ENCODE peak calls at places on chromosome X, in nine cellular contexts. One of them, this sample, is unnamed. For H3K36me3, the result is how much of the 10 kb centered on the place peaks cover.

GRCh38 chrX:31136144-31136572 is 64.3 kb upstream of the FTHL17 start:
- DNase-seq in K562: no peak
- DNase-seq in mucosa of descending colon: no peak
- DNase-seq in hepatocyte: no peak
- DNase-seq in left lung: no peak
- DNase-seq in endodermal cell: no peak
- DNase-seq in left ventricle myocardium inferior: no peak
- DNase-seq in bronchial epithelial cell: no peak
- DNase-seq in lung: no peak
- DNase-seq in this sample: no peak

GRCh38 chrX:69234624-69235023 is 69.4 kb upstream of the PJA1 start:
- DNase-seq in K562: no peak
- DNase-seq in mucosa of descending colon: no peak
- DNase-seq in hepatocyte: no peak
- DNase-seq in left lung: no peak
- DNase-seq in endodermal cell: no peak
- DNase-seq in left ventricle myocardium inferior: no peak
- DNase-seq in bronchial epithelial cell: no peak
- DNase-seq in lung: no peak
- DNase-seq in this sample: no peak

GRCh38 chrX:154603438-154604430 is 15.3 kb downstream of the CTAG1B start:
- DNase-seq in K562: no peak
- DNase-seq in mucosa of descending colon: no peak
- DNase-seq in hepatocyte: peak
- DNase-seq in left lung: no peak
- DNase-seq in endodermal cell: no peak
- DNase-seq in left ventricle myocardium inferior: no peak
- DNase-seq in bronchial epithelial cell: peak
- DNase-seq in lung: no peak
- DNase-seq in this sample: no peak

GRCh38 chrX:135185795-135186443 is 14.7 kb upstream of the CT55 start:
- DNase-seq in K562: peak
- DNase-seq in mucosa of descending colon: no peak
- DNase-seq in hepatocyte: peak
- DNase-seq in left lung: no peak
- DNase-seq in endodermal cell: peak
- DNase-seq in left ventricle myocardium inferior: no peak
- DNase-seq in bronchial epithelial cell: peak
- DNase-seq in lung: peak
- DNase-seq in this sample: no peak

GRCh38 chrX:21725916-21726315 is 32.0 kb downstream of the SMPX start:
- DNase-seq in K562: no peak
- DNase-seq in mucosa of descending colon: no peak
- DNase-seq in hepatocyte: no peak
- DNase-seq in left lung: no peak
- DNase-seq in endodermal cell: no peak
- DNase-seq in left ventricle myocardium inferior: no peak
- DNase-seq in bronchial epithelial cell: no peak
- DNase-seq in lung: no peak
- DNase-seq in this sample: no peak

GRCh38 chrX:16807976-16808542 is 21.8 kb downstream of the TXLNG start:
- DNase-seq in K562: peak
- DNase-seq in mucosa of descending colon: no peak
- DNase-seq in hepatocyte: peak
- DNase-seq in left lung: no peak
- DNase-seq in endodermal cell: no peak
- DNase-seq in left ventricle myocardium inferior: no peak
- DNase-seq in bronchial epithelial cell: peak
- DNase-seq in lung: no peak
- DNase-seq in this sample: no peak

GRCh38 chrX:12825801-12826200 is 34.6 kb downstream of the PRPS2 start:
- DNase-seq in K562: no peak
- DNase-seq in mucosa of descending colon: no peak
- DNase-seq in hepatocyte: no peak
- DNase-seq in left lung: no peak
- DNase-seq in endodermal cell: no peak
- DNase-seq in left ventricle myocardium inferior: no peak
- DNase-seq in bronchial epithelial cell: no peak
- DNase-seq in lung: no peak
- DNase-seq in this sample: no peak

GRCh38 chrX:40307871-40308270 is 210.1 kb upstream of the BCOR start:
- DNase-seq in K562: no peak
- DNase-seq in mucosa of descending colon: no peak
- DNase-seq in hepatocyte: no peak
- DNase-seq in left lung: no peak
- DNase-seq in endodermal cell: no peak
- DNase-seq in left ventricle myocardium inferior: no peak
- DNase-seq in bronchial epithelial cell: no peak
- DNase-seq in lung: no peak
- DNase-seq in this sample: no peak

GRCh38 chrX:39133971-39134370 is 332.7 kb downstream of the MID1IP1 start:
- DNase-seq in K562: no peak
- DNase-seq in mucosa of descending colon: peak
- DNase-seq in hepatocyte: peak
- DNase-seq in left lung: no peak
- DNase-seq in endodermal cell: peak
- DNase-seq in left ventricle myocardium inferior: no peak
- DNase-seq in bronchial epithelial cell: no peak
- DNase-seq in lung: no peak
- DNase-seq in this sample: peak

GRCh38 chrX:37746951-37747350 is 32.9 kb upstream of the CYBB start:
- DNase-seq in K562: no peak
- DNase-seq in mucosa of descending colon: no peak
- DNase-seq in hepatocyte: no peak
- DNase-seq in left lung: no peak
- DNase-seq in endodermal cell: no peak
- DNase-seq in left ventricle myocardium inferior: no peak
- DNase-seq in bronchial epithelial cell: no peak
- DNase-seq in lung: no peak
- DNase-seq in this sample: no peak

GRCh38 chrX:107542500-107542899 is 85.8 kb upstream of the PRPS1 start:
- DNase-seq in K562: no peak
- DNase-seq in mucosa of descending colon: no peak
- DNase-seq in hepatocyte: peak
- DNase-seq in left lung: no peak
- DNase-seq in endodermal cell: peak
- DNase-seq in left ventricle myocardium inferior: no peak
- DNase-seq in bronchial epithelial cell: peak
- DNase-seq in lung: no peak
- DNase-seq in this sample: no peak

GRCh38 chrX:151852294-151852693 is 60.4 kb upstream of the MAGEA4 start:
- DNase-seq in K562: no peak
- DNase-seq in mucosa of descending colon: no peak
- DNase-seq in hepatocyte: no peak
- DNase-seq in left lung: no peak
- DNase-seq in endodermal cell: peak
- DNase-seq in left ventricle myocardium inferior: no peak
- DNase-seq in bronchial epithelial cell: no peak
- DNase-seq in lung: no peak
- DNase-seq in this sample: no peak

GRCh38 chrX:73562986-73563739 is at the start of gene CHIC1:
- DNase-seq in K562: peak
- DNase-seq in mucosa of descending colon: peak
- DNase-seq in hepatocyte: peak
- DNase-seq in left lung: peak
- DNase-seq in endodermal cell: peak
- DNase-seq in left ventricle myocardium inferior: peak
- DNase-seq in bronchial epithelial cell: peak
- DNase-seq in lung: peak
- DNase-seq in this sample: peak

GRCh38 chrX:18899796-18900380 is 84.0 kb downstream of the PHKA2 start:
- DNase-seq in K562: no peak
- DNase-seq in mucosa of descending colon: no peak
- DNase-seq in hepatocyte: peak
- DNase-seq in left lung: no peak
- DNase-seq in endodermal cell: peak
- DNase-seq in left ventricle myocardium inferior: no peak
- DNase-seq in bronchial epithelial cell: peak
- DNase-seq in lung: no peak
- DNase-seq in this sample: no peak
- TF ChIP-seq CTCF in K562: peak
- TF ChIP-seq CTCF in mucosa of descending colon: no peak
- TF ChIP-seq CTCF in hepatocyte: peak
- TF ChIP-seq CTCF in left lung: no peak
- TF ChIP-seq CTCF in endodermal cell: peak
- TF ChIP-seq CTCF in left ventricle myocardium inferior: peak
- TF ChIP-seq CTCF in bronchial epithelial cell: peak
- TF ChIP-seq CTCF in lung: no peak
- TF ChIP-seq CTCF in this sample: peak

GRCh38 chrX:47168495-47169073 is 23.6 kb downstream of the RBM10 start:
- DNase-seq in K562: peak
- DNase-seq in mucosa of descending colon: no peak
- DNase-seq in hepatocyte: no peak
- DNase-seq in left lung: no peak
- DNase-seq in endodermal cell: no peak
- DNase-seq in left ventricle myocardium inferior: no peak
- DNase-seq in bronchial epithelial cell: no peak
- DNase-seq in lung: no peak
- DNase-seq in this sample: peak

GRCh38 chrX:47169273-47169672 is 24.3 kb downstream of the RBM10 start:
- DNase-seq in K562: peak
- DNase-seq in mucosa of descending colon: peak
- DNase-seq in hepatocyte: no peak
- DNase-seq in left lung: no peak
- DNase-seq in endodermal cell: no peak
- DNase-seq in left ventricle myocardium inferior: no peak
- DNase-seq in bronchial epithelial cell: no peak
- DNase-seq in lung: no peak
- DNase-seq in this sample: peak

GRCh38 chrX:47171996-47172395 is 21.6 kb upstream of the UBA1 start:
- DNase-seq in K562: no peak
- DNase-seq in mucosa of descending colon: no peak
- DNase-seq in hepatocyte: no peak
- DNase-seq in left lung: no peak
- DNase-seq in endodermal cell: no peak
- DNase-seq in left ventricle myocardium inferior: no peak
- DNase-seq in bronchial epithelial cell: no peak
- DNase-seq in lung: no peak
- DNase-seq in this sample: no peak

GRCh38 chrX:47170861-47171692 is 22.6 kb upstream of the UBA1 start:
- DNase-seq in K562: no peak
- DNase-seq in mucosa of descending colon: peak
- DNase-seq in hepatocyte: no peak
- DNase-seq in left lung: no peak
- DNase-seq in endodermal cell: no peak
- DNase-seq in left ventricle myocardium inferior: no peak
- DNase-seq in bronchial epithelial cell: no peak
- DNase-seq in lung: no peak
- DNase-seq in this sample: no peak

DNA sequence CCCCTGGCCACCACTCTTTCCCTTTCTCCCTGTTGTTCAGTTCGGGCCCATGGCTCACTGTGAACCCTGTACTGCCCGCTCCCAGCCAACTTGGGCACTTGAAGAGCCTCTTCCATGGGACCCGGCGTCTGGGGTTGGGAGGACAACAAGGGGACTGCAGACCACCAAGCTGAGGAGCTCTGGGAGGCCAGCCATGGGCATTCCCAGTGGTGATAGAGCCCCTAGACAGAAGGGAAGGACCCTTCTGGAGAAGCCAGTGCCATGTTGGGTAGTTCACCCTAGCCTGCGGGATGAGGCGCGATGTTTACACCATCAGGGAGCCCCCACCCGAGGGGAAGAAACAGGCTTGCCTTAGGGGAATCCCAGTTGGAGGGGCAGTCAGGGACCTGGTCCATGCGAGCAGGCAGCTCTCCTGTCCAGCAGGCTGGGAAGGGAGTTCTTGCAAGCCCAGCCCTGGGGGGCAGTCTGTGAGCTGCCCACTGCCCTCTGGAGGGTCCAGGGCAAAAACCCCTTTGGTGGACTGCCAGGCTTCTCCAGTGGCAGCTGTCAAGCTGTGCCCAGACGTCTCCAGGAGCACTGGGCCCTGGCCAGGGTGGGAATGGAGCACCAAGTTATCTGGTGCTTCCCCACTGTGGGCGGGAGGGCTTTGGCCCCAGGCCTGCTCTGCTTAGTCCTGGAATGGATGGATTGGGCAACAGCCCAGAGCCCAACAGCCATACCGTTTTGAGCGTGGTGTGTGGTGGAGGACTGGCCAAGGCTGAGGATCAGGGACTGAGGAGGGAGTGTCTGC is 23.7 kb upstream of the UBA1 start:
- DNase-seq in K562: peak
- DNase-seq in mucosa of descending colon: peak
- DNase-seq in hepatocyte: peak
- DNase-seq in left lung: no peak
- DNase-seq in endodermal cell: no peak
- DNase-seq in left ventricle myocardium inferior: peak
- DNase-seq in bronchial epithelial cell: no peak
- DNase-seq in lung: no peak
- DNase-seq in this sample: no peak
- H3K36me3 ChIP-seq in K562: half or more
- H3K36me3 ChIP-seq in mucosa of descending colon: under half
- H3K36me3 ChIP-seq in hepatocyte: under half
- H3K36me3 ChIP-seq in left lung: under half
- H3K36me3 ChIP-seq in endodermal cell: under half
- H3K36me3 ChIP-seq in left ventricle myocardium inferior: under half
- H3K36me3 ChIP-seq in bronchial epithelial cell: under half
- H3K36me3 ChIP-seq in lung: under half
- H3K36me3 ChIP-seq in this sample: under half

DNA sequence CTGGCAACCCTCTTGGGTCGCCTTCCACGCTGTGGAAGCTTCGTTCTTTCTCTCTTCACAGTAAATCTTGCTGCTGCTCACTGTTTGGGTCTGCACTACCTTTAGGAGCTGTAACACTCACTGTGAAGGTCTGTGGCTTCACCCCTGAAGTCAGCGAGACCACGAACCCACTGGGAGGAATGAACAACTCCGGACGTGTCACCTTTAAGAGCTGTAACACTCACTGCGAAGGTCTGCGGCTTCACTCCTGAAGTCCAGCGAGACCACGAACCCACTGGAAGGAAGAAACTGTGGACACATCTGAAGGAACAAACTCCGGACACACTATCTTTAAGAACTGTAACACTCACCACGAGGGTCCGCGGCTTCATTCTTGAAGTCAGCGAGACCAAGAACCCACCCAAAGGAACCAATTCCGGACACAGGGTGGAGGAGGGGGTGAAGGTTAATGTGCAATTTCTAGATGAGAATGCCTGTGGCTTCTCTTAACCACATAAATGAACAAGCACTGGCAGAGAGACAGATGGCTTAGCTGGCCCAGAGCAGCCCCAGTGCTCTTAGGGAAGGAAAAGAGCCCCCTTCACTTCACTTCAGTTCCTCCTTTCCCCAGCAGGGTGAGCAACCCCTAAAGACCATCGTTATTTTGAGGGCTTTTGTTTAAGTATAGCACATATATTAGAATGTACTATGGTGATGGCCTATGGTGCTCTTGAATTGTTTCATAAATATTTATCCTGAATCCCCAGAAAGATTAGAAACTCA is 73.0 kb downstream of the LUZP4 start:
- DNase-seq in K562: no peak
- DNase-seq in mucosa of descending colon: no peak
- DNase-seq in hepatocyte: no peak
- DNase-seq in left lung: no peak
- DNase-seq in endodermal cell: peak
- DNase-seq in left ventricle myocardium inferior: no peak
- DNase-seq in bronchial epithelial cell: no peak
- DNase-seq in lung: no peak
- DNase-seq in this sample: no peak
- TF ChIP-seq CTCF in K562: no peak
- TF ChIP-seq CTCF in mucosa of descending colon: no peak
- TF ChIP-seq CTCF in hepatocyte: no peak
- TF ChIP-seq CTCF in left lung: no peak
- TF ChIP-seq CTCF in endodermal cell: peak
- TF ChIP-seq CTCF in left ventricle myocardium inferior: no peak
- TF ChIP-seq CTCF in bronchial epithelial cell: no peak
- TF ChIP-seq CTCF in lung: no peak
- TF ChIP-seq CTCF in this sample: no peak

GRCh38 chrX:41452565-41452964 is 5.4 kb downstream of the NYX start:
- DNase-seq in K562: no peak
- DNase-seq in mucosa of descending colon: no peak
- DNase-seq in hepatocyte: no peak
- DNase-seq in left lung: no peak
- DNase-seq in endodermal cell: no peak
- DNase-seq in left ventricle myocardium inferior: no peak
- DNase-seq in bronchial epithelial cell: no peak
- DNase-seq in lung: no peak
- DNase-seq in this sample: no peak
- H3K36me3 ChIP-seq in K562: under half
- H3K36me3 ChIP-seq in mucosa of descending colon: under half
- H3K36me3 ChIP-seq in hepatocyte: under half
- H3K36me3 ChIP-seq in left lung: under half
- H3K36me3 ChIP-seq in endodermal cell: under half
- H3K36me3 ChIP-seq in left ventricle myocardium inferior: under half
- H3K36me3 ChIP-seq in bronchial epithelial cell: under half
- H3K36me3 ChIP-seq in lung: under half
- H3K36me3 ChIP-seq in this sample: under half

This sample was measured in Peyer's patch.